ENCODE peak calls at places on chromosome 4, in seven cellular contexts. U is transverse colon, I is tibial nerve, H is H1, A is uterus, Q is right lobe of liver, D is esophagus squamous epithelium. R is an unnamed sample.

GRCh38 chr4:122658377-122658776 is 37.5 kb upstream of the IL21 start:
- DNase-seq in D (no peak), U (no peak), I (no peak), H (no peak), Q (no peak), A (no peak), R (no peak)

GRCh38 chr4:166198921-166199320 is 325.9 kb downstream of the TLL1 start:
- DNase-seq in I (no peak), A (no peak), U (no peak), Q (no peak), H (no peak), D (no peak), R (no peak)

GRCh38 chr4:8316251-8316771 is 46.8 kb downstream of the HTRA3 start:
- DNase-seq in H (no peak), I (no peak), Q (peak), A (no peak), U (no peak), D (no peak), R (peak)

GRCh38 chr4:158530898-158531297 is 9.2 kb downstream of the RXFP1 start:
- DNase-seq in U (no peak), Q (no peak), I (no peak), H (no peak), D (no peak), A (no peak), R (no peak)

GRCh38 chr4:154467886-154468285 is 23.7 kb downstream of the DCHS2 start:
- DNase-seq in A (no peak), H (no peak), D (no peak), U (no peak), Q (no peak), I (no peak), R (no peak)

GRCh38 chr4:150533673-150534072 is 48.3 kb upstream of the MAB21L2 start:
- DNase-seq in H (no peak), Q (no peak), I (no peak), A (no peak), U (no peak), D (no peak), R (no peak)

GRCh38 chr4:48100248-48100647 is 33.8 kb downstream of the TXK start:
- DNase-seq in A (no peak), I (no peak), Q (no peak), D (no peak), H (no peak), U (no peak), R (no peak)

GRCh38 chr4:161714022-161714751 is 449.6 kb downstream of the FSTL5 start:
- DNase-seq in Q (no peak), A (no peak), H (no peak), D (no peak), U (no peak), I (no peak), R (no peak)

GRCh38 chr4:30808266-30808665 is 88.1 kb downstream of the PCDH7 start:
- DNase-seq in I (no peak), D (no peak), A (no peak), Q (no peak), H (no peak), U (no peak), R (no peak)

GRCh38 chr4:148007789-148008188 is 275.9 kb downstream of the ARHGAP10 start:
- DNase-seq in U (no peak), H (no peak), D (no peak), Q (no peak), I (no peak), A (no peak), R (no peak)

GRCh38 chr4:116688536-116688935 is 396.8 kb downstream of the TRAM1L1 start:
- DNase-seq in H (no peak), Q (no peak), D (no peak), I (no peak), U (no peak), A (no peak), R (no peak)

GRCh38 chr4:85243857-85244256 is 231.1 kb upstream of the ARHGAP24 start:
- DNase-seq in I (no peak), D (no peak), A (no peak), H (no peak), U (no peak), Q (no peak), R (no peak)

GRCh38 chr4:146450524-146450923 is 71.2 kb downstream of the SLC10A7 start:
- DNase-seq in A (no peak), U (no peak), H (no peak), I (no peak), D (no peak), Q (no peak), R (no peak)

GRCh38 chr4:16516796-16517413 is 290.6 kb upstream of the TAPT1 start:
- DNase-seq in U (no peak), D (no peak), Q (peak), H (no peak), I (peak), A (peak), R (no peak)

GRCh38 chr4:16293205-16293860 is 67.1 kb upstream of the TAPT1 start:
- DNase-seq in U (no peak), A (no peak), D (no peak), H (no peak), Q (no peak), I (no peak), R (no peak)

GRCh38 chr4:153706519-153706918 is 22.4 kb downstream of the TLR2 start:
- DNase-seq in I (no peak), A (no peak), H (no peak), U (no peak), D (no peak), Q (no peak), R (no peak)

GRCh38 chr4:123832173-123833026 is 435.8 kb downstream of the SPRY1 start:
- DNase-seq in I (peak), U (peak), Q (no peak), A (peak), D (no peak), H (no peak), R (no peak)

GRCh38 chr4:110411599-110412011 is 64.3 kb upstream of the ENPEP start:
- DNase-seq in D (no peak), H (peak), Q (no peak), U (peak), A (no peak), I (no peak), R (no peak)

GRCh38 chr4:60729194-60729593 is 470.9 kb upstream of the ADGRL3 start:
- DNase-seq in H (no peak), U (no peak), D (no peak), I (no peak), Q (no peak), A (no peak), R (no peak)

GRCh38 chr4:42519803-42520417 is 122.6 kb downstream of the SHISA3 start:
- DNase-seq in I (peak), Q (no peak), A (peak), D (no peak), H (peak), U (peak), R (no peak)

GRCh38 chr4:178450614-178451013 is 1008.4 kb upstream of the AGA start:
- DNase-seq in Q (no peak), A (no peak), D (no peak), I (no peak), H (no peak), U (no peak), R (no peak)

GRCh38 chr4:152660526-152660925 is 19.3 kb downstream of the TMEM154 start:
- DNase-seq in Q (no peak), H (no peak), A (no peak), U (no peak), I (no peak), D (no peak), R (no peak)

GRCh38 chr4:84632092-84632491 is 49.2 kb downstream of the CDS1 start:
- DNase-seq in A (no peak), U (no peak), Q (no peak), D (no peak), H (no peak), I (no peak), R (no peak)

GRCh38 chr4:31007858-31008257 is 287.7 kb downstream of the PCDH7 start:
- DNase-seq in U (no peak), A (no peak), D (no peak), H (no peak), I (no peak), Q (no peak), R (no peak)

GRCh38 chr4:105978684-105979296 is 83.5 kb downstream of the NPNT start:
- DNase-seq in A (peak), Q (no peak), U (no peak), I (peak), H (no peak), D (no peak), R (no peak)

GRCh38 chr4:14906805-14907204 is 95.5 kb upstream of the CPEB2 start:
- DNase-seq in I (no peak), D (no peak), U (no peak), H (no peak), Q (no peak), A (no peak), R (no peak)

GRCh38 chr4:148310756-148311155 is 131.5 kb downstream of the NR3C2 start:
- DNase-seq in A (no peak), D (no peak), I (no peak), H (no peak), Q (no peak), U (no peak), R (no peak)

GRCh38 chr4:168662297-168662985 is 165.6 kb downstream of the PALLD start:
- DNase-seq in A (no peak), U (no peak), D (no peak), H (no peak), I (no peak), Q (no peak), R (no peak)

GRCh38 chr4:143358923-143359694 is 22.4 kb downstream of the GAB1 start:
- DNase-seq in I (no peak), A (no peak), U (peak), D (no peak), Q (no peak), H (no peak), R (peak)

GRCh38 chr4:121823505-121824170 is at the start of gene CCNA2:
- DNase-seq in A (peak), U (peak), H (peak), Q (peak), D (peak), I (peak), R (peak)

GRCh38 chr4:186134254-186134653 is 29.8 kb downstream of the FAM149A start:
- DNase-seq in D (no peak), Q (no peak), U (peak), I (no peak), A (no peak), H (no peak), R (no peak)

GRCh38 chr4:173752610-173753009 is 222.6 kb upstream of the HAND2 start:
- DNase-seq in I (no peak), D (no peak), U (peak), Q (no peak), H (peak), A (no peak), R (no peak)

GRCh38 chr4:109301691-109302365 is 630 bp downstream of the COL25A1 start:
- DNase-seq in H (peak), I (no peak), U (no peak), Q (no peak), A (no peak), D (no peak), R (no peak)

GRCh38 chr4:90970021-90970420 is 842.8 kb downstream of the CCSER1 start:
- DNase-seq in D (no peak), A (no peak), Q (no peak), U (no peak), I (no peak), H (no peak), R (no peak)

GRCh38 chr4:98110214-98110613 is 33.1 kb downstream of the STPG2 start:
- DNase-seq in I (no peak), Q (no peak), U (no peak), D (no peak), A (no peak), H (no peak), R (no peak)

GRCh38 chr4:174218127-174218790 is 65.2 kb downstream of the FBXO8 start:
- DNase-seq in A (no peak), U (no peak), I (no peak), Q (no peak), D (no peak), H (peak), R (no peak)

GRCh38 chr4:172392741-172393140 is 579.5 kb downstream of the GALNTL6 start:
- DNase-seq in U (no peak), H (no peak), I (no peak), D (no peak), Q (no peak), A (no peak), R (no peak)

GRCh38 chr4:31674313-31674947 is 954.3 kb downstream of the PCDH7 start:
- DNase-seq in I (no peak), D (no peak), A (no peak), H (no peak), U (no peak), Q (no peak), R (no peak)

GRCh38 chr4:155948541-155948940 is 5.1 kb downstream of the CTSO start:
- DNase-seq in H (no peak), Q (no peak), D (no peak), I (no peak), A (no peak), U (no peak), R (no peak)

GRCh38 chr4:94160774-94161173 is 46.9 kb upstream of the SMARCAD1 start:
- DNase-seq in D (no peak), H (no peak), U (no peak), I (no peak), Q (no peak), A (no peak), R (no peak)

GRCh38 chr4:94159790-94160189 is 47.9 kb upstream of the SMARCAD1 start:
- DNase-seq in I (no peak), D (no peak), H (no peak), U (no peak), A (no peak), Q (no peak), R (no peak)

GRCh38 chr4:94156816-94157215 is 50.8 kb upstream of the SMARCAD1 start:
- DNase-seq in A (no peak), Q (no peak), D (no peak), H (no peak), I (no peak), U (no peak), R (no peak)

GRCh38 chr4:94158883-94159282 is 48.8 kb upstream of the SMARCAD1 start:
- DNase-seq in D (no peak), I (no peak), Q (no peak), U (no peak), A (no peak), H (no peak), R (no peak)
- TF ChIP-seq CTCF in D (no peak), I (no peak), Q (no peak), U (no peak), A (no peak), H (no peak), R (no peak)

GRCh38 chr4:20185103-20185502 is 66.6 kb upstream of the SLIT2 start:
- DNase-seq in H (no peak), Q (no peak), I (no peak), A (no peak), U (no peak), D (no peak), R (no peak)
- TF ChIP-seq POLR2A in H (no peak), Q (no peak), I (no peak), A (no peak), U (no peak), D (no peak), R (no peak)

GRCh38 chr4:67721770-67722597 is 21.0 kb upstream of the UBA6 start:
- DNase-seq in U (no peak), Q (no peak), A (no peak), D (no peak), I (no peak), H (no peak), R (no peak)

GRCh38 chr4:67725981-67726380 is 25.0 kb upstream of the UBA6 start:
- DNase-seq in A (no peak), H (no peak), D (no peak), Q (no peak), I (no peak), U (no peak), R (no peak)

GRCh38 chr4:67725132-67725531 is 24.2 kb upstream of the UBA6 start:
- DNase-seq in D (no peak), Q (peak), A (no peak), U (no peak), H (no peak), I (no peak), R (peak)

GRCh38 chr4:67721317-67721769 is 20.4 kb upstream of the UBA6 start:
- DNase-seq in A (no peak), U (no peak), Q (no peak), H (no peak), D (no peak), I (no peak), R (no peak)

GRCh38 chr4:67723949-67724348 is 23.0 kb upstream of the UBA6 start:
- DNase-seq in H (peak), I (no peak), U (no peak), D (no peak), Q (no peak), A (no peak), R (no peak)
- TF ChIP-seq CTCF in H (peak), I (no peak), U (no peak), D (peak), Q (no peak), A (no peak), R (no peak)

GRCh38 chr4:17578482-17578891 is 1.5 kb downstream of the LAP3 start:
- DNase-seq in D (no peak), I (peak), Q (no peak), H (no peak), A (no peak), U (no peak), R (no peak)

GRCh38 chr4:17580969-17581368 is 4.0 kb downstream of the LAP3 start:
- DNase-seq in H (no peak), I (no peak), D (no peak), Q (no peak), U (no peak), A (no peak), R (no peak)

GRCh38 chr4:17577660-17578481 is 873 bp downstream of the LAP3 start:
- DNase-seq in D (no peak), I (peak), U (peak), H (no peak), A (peak), Q (peak), R (peak)

GRCh38 chr4:17574206-17574605 is 2.8 kb upstream of the LAP3 start:
- DNase-seq in H (no peak), D (no peak), A (no peak), I (no peak), Q (no peak), U (no peak), R (no peak)

GRCh38 chr4:17576932-17577659 is at the start of gene LAP3:
- DNase-seq in I (peak), Q (peak), D (peak), H (peak), A (peak), U (peak), R (peak)
- TF ChIP-seq POLR2A in I (peak), Q (peak), D (no peak), H (peak), A (peak), U (peak), R (peak)

GRCh38 chr4:63558709-63559108 is 850.5 kb downstream of the TECRL start:
- DNase-seq in Q (no peak), I (no peak), A (no peak), D (no peak), U (no peak), H (no peak), R (no peak)
- TF ChIP-seq CTCF in Q (no peak), I (no peak), A (no peak), D (no peak), U (no peak), H (no peak), R (no peak)

GRCh38 chr4:184456337-184456736 is 18.0 kb downstream of the IRF2 start:
- DNase-seq in H (no peak), D (no peak), Q (no peak), U (no peak), A (no peak), I (no peak), R (no peak)

GRCh38 chr4:184455299-184455698 is 19.1 kb downstream of the IRF2 start:
- DNase-seq in D (no peak), I (no peak), Q (no peak), H (no peak), U (no peak), A (no peak), R (no peak)

GRCh38 chr4:184451726-184452125 is 22.6 kb downstream of the IRF2 start:
- DNase-seq in Q (no peak), D (no peak), A (no peak), U (no peak), I (no peak), H (no peak), R (no peak)

GRCh38 chr4:184450743-184451142 is 23.6 kb downstream of the IRF2 start:
- DNase-seq in U (no peak), D (no peak), A (no peak), H (no peak), Q (no peak), I (no peak), R (no peak)

DNA sequence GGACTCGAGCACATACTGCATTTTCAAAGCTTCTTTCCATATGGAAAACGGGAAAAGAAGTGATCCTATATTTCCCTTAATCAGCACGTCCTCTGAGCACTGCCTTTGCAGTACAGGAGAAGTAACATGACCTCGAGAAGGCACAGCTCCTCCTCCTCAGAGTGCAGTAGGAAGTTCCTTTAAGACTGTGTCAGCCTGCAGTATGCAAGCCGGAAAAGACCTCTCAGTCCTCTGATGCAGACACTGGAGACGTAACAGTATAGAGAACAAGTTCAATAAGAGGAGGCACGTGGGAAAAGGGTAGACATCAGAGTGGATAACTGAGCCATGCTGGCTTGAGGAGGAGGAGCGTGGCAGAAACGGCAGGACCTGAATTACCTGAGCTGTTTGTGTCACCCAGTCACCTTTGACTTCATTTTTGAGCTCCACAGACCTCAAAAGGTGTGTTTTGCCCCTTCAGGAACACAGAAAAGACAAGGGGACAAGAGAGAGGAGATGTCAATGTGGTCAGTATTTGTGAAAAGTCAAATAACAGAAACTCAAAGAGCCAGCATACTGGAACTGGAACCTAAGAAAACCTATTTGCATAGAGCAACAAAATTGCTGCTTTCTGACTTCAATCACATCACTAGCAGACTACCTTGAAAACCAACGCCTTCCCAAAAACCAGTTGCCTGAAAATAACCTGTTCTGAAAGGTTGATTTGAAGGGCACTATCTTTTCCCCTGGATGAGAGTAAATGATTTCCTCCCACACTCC is 20.8 kb downstream of the IRF2 start:
- DNase-seq in H (no peak), U (peak), I (peak), D (no peak), Q (no peak), A (no peak), R (no peak)
- TF ChIP-seq POLR2A in H (no peak), U (no peak), I (no peak), D (no peak), Q (no peak), A (no peak), R (no peak)

GRCh38 chr4:10458190-10458589 is 964 bp upstream of the ZNF518B start:
- DNase-seq in Q (no peak), H (no peak), D (no peak), A (peak), I (no peak), U (no peak), R (no peak)
- TF ChIP-seq CTCF in Q (no peak), H (no peak), D (no peak), A (no peak), I (no peak), U (no peak), R (no peak)

DNA sequence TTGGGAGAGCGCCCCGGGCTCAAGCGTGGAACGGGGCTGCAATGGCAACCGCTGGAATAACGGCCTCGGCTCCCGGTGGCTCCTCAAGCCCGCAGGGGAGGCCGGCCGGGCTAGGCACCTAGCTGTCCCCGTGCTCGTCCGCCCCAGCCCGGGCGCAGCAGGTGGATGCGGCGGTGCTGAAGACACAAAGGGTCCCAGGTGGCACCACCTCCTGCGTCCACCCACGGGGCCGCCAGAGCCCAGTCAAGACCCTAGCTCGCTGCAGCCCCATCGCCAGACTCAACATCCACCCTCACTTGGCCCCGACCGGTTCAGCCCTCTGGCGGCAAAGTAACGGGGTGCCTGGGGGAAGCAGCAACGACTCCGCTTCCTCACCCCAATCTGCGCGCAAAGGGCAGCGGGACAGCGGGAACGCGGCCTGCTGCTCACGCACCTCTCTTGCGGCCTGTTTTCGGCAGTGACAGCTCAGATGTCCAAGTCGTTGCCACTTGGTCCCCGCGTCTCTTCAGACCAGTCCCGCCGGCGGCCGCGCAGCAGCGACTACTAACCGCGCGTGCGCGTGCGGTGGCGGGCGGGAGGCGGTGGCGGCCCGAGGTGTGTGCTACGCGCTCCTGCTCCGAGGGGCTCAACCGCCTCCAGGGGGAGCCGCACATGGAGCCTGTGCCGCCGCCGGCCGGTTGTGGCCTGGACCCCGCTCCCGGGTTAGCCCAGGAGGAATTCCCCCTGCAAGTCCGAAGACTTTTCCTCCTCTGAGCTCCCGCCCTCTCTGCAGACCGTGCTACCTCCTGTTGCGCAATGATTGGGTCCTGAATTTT is at the start of gene CLGN:
- DNase-seq in D (no peak), H (peak), Q (peak), A (peak), I (peak), U (peak), R (no peak)
- TF ChIP-seq POLR2A in D (no peak), H (no peak), Q (no peak), A (no peak), I (no peak), U (no peak), R (no peak)